ENCODE peak calls at places on chromosomes 12 and 14, in ten cellular contexts. M, D, I, Y, J, X, P, B, F and A are unnamed samples.

GRCh38 chr12:42235426-42235825 is 2.6 kb downstream of the YAF2 start:
- DNase-seq in M (no peak), D (no peak), I (no peak), Y (no peak), J (no peak), X (no peak), P (no peak), B (no peak), F (peak), A (no peak)

GRCh38 chr14:75268638-75269550 is 9.7 kb upstream of the FOS start:
- DNase-seq in M (no peak), D (no peak), I (peak), Y (no peak), J (no peak), X (no peak), P (no peak), B (no peak), F (no peak), A (no peak)

GRCh38 chr12:119068129-119068856 is 87.0 kb downstream of the SRRM4 start:
- DNase-seq in M (no peak), D (no peak), I (no peak), Y (no peak), J (no peak), X (no peak), P (no peak), B (no peak), F (no peak), A (no peak)

GRCh38 chr12:2356601-2357125 is 303.9 kb downstream of the CACNA1C start:
- DNase-seq in M (no peak), D (no peak), I (no peak), Y (no peak), J (no peak), X (no peak), P (no peak), B (no peak), F (no peak), A (no peak)

GRCh38 chr14:95301527-95302187 is 18.1 kb downstream of the CLMN start:
- DNase-seq in M (no peak), D (no peak), I (no peak), Y (no peak), J (no peak), X (no peak), P (no peak), B (no peak), F (no peak), A (no peak)

GRCh38 chr12:50117057-50117622 is 5.1 kb downstream of the COX14 start:
- DNase-seq in M (no peak), D (no peak), I (no peak), Y (no peak), J (no peak), X (peak), P (no peak), B (no peak), F (no peak), A (no peak)

GRCh38 chr14:74290415-74290814 is 12.3 kb downstream of the ABCD4 start:
- DNase-seq in M (no peak), D (peak), I (no peak), Y (no peak), J (no peak), X (no peak), P (peak), B (no peak), F (no peak), A (no peak)

GRCh38 chr12:6347367-6348338 is 5.8 kb upstream of the TNFRSF1A start:
- DNase-seq in M (no peak), D (peak), I (peak), Y (no peak), J (no peak), X (peak), P (peak), B (peak), F (peak), A (no peak)

GRCh38 chr14:80602931-80603330 is 338.6 kb downstream of the CEP128 start:
- DNase-seq in M (no peak), D (no peak), I (no peak), Y (no peak), J (no peak), X (no peak), P (no peak), B (no peak), F (no peak), A (no peak)

GRCh38 chr14:103404032-103404918 is 19.1 kb downstream of the MARK3 start:
- DNase-seq in M (no peak), D (no peak), I (no peak), Y (no peak), J (no peak), X (no peak), P (peak), B (no peak), F (no peak), A (no peak)

GRCh38 chr14:95901014-95901413 is 24.4 kb downstream of the TUNAR start:
- DNase-seq in M (no peak), D (no peak), I (peak), Y (peak), J (no peak), X (no peak), P (no peak), B (no peak), F (no peak), A (no peak)

GRCh38 chr12:3720772-3721171 is 32.1 kb downstream of the CRACR2A start:
- DNase-seq in M (no peak), D (no peak), I (no peak), Y (no peak), J (no peak), X (no peak), P (no peak), B (no peak), F (no peak), A (no peak)

GRCh38 chr14:71374989-71375388 is 467.7 kb downstream of the PCNX1 start:
- DNase-seq in M (no peak), D (no peak), I (no peak), Y (no peak), J (no peak), X (no peak), P (no peak), B (no peak), F (no peak), A (no peak)

GRCh38 chr14:71372411-71372838 is 465.2 kb downstream of the PCNX1 start:
- DNase-seq in M (no peak), D (peak), I (no peak), Y (peak), J (no peak), X (no peak), P (peak), B (no peak), F (no peak), A (no peak)

GRCh38 chr14:71373773-71374172 is 466.5 kb downstream of the PCNX1 start:
- DNase-seq in M (no peak), D (no peak), I (no peak), Y (no peak), J (no peak), X (no peak), P (no peak), B (no peak), F (no peak), A (no peak)

GRCh38 chr14:71380271-71380670 is 473.0 kb downstream of the PCNX1 start:
- DNase-seq in M (no peak), D (peak), I (no peak), Y (peak), J (no peak), X (no peak), P (peak), B (no peak), F (no peak), A (no peak)

DNA sequence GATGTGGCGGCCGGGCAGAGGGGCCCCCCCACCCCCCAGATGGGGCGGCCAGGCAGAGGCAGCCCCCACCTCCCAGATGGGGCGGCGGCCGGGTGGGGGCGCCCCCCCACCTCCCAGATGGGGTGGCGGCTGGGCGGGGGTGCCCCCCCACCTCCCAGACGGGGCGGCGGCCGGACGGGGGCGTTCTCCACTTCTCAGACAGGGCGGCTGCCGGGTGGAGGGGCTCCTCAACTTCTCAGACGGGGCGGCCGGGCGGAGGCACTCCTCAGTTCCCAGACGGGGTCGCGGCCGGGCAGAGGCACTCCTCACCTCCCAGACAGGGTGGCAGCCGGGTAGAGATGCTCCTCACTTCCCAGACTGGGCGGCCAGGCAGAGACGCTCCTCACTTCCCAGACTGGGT is 469.8 kb downstream of the PCNX1 start:
- DNase-seq in M (no peak), D (no peak), I (no peak), Y (no peak), J (no peak), X (no peak), P (no peak), B (no peak), F (no peak), A (no peak)
- TF ChIP-seq CTCF in M (no peak), D (no peak), I (no peak), Y (no peak), J (no peak), X (no peak), P (no peak), B (no peak), F (no peak), A (no peak)

GRCh38 chr14:65237023-65237814 is 134.9 kb upstream of the MAX start:
- DNase-seq in M (no peak), D (peak), I (no peak), Y (peak), J (no peak), X (no peak), P (peak), B (no peak), F (no peak), A (no peak)

GRCh38 chr14:65239897-65240296 is 137.6 kb upstream of the MAX start:
- DNase-seq in M (no peak), D (no peak), I (no peak), Y (no peak), J (no peak), X (no peak), P (no peak), B (no peak), F (no peak), A (no peak)

GRCh38 chr14:65238456-65238855 is 136.1 kb upstream of the MAX start:
- DNase-seq in M (no peak), D (peak), I (no peak), Y (peak), J (peak), X (no peak), P (peak), B (no peak), F (peak), A (no peak)

GRCh38 chr14:65239143-65239672 is 136.9 kb upstream of the MAX start:
- DNase-seq in M (no peak), D (peak), I (no peak), Y (peak), J (no peak), X (no peak), P (peak), B (peak), F (no peak), A (no peak)

DNA sequence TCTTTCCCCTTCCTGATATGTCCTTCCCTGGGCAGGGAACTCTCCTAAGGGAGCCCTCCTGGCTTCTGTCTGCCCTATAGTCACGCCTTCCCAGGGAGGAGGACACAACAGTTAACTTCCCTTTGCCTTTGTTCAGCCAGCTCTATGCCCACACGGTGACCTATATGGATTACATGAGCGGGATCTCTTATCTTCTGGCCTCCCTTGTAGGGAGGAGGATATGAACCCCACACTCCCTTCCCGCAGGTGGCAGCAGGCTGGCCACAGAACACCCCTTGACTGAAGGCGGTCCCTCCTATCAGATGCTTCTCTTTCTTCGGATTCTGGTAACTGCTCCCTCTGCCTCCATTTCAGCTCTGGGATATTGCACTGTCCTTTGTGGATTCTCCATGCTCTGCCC is 135.6 kb upstream of the MAX start:
- DNase-seq in M (no peak), D (no peak), I (no peak), Y (no peak), J (no peak), X (no peak), P (no peak), B (no peak), F (no peak), A (no peak)
- TF ChIP-seq CTCF in M (no peak), D (no peak), I (no peak), Y (no peak), J (no peak), X (no peak), P (no peak), B (no peak), F (no peak), A (no peak)

GRCh38 chr12:55142896-55143870 is 17.0 kb downstream of the OR9K2 start:
- DNase-seq in M (peak), D (peak), I (no peak), Y (peak), J (peak), X (no peak), P (peak), B (no peak), F (no peak), A (peak)
- TF ChIP-seq CTCF in M (peak), D (peak), I (no peak), Y (peak), J (peak), X (no peak), P (peak), B (peak), F (no peak), A (peak)

DNA sequence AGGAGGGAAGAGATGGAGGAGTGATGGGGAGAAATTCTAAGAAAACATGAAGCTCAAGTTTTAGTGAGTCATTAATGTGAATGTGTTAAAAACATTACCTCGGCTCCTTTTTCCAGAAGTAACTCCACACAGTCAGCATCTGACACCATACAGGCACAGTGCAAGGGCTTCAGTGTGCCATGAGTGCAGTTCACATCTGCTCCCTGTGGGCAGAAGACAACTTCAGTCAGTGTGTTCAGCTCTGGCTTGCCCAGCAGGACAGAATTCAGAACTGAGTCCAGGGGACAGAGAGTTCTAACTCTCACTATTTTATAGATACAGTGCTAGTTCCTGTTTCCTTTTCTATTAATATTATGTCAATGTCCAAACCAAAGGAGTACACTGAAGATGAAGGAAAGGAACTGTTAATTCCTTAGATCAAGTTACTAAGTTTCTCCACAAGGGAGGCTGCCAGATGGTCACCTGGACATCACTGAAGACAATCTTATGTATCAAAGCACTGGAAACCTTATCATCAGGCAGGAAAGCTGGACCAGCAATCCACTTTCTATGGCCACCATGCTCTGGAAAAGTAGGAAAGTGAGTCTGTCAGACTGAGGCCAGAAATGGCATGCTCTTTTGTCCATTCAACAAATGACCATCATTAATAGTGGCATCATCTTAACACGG is 6.1 kb downstream of the ASB8 start:
- DNase-seq in M (no peak), D (no peak), I (no peak), Y (no peak), J (no peak), X (no peak), P (no peak), B (no peak), F (no peak), A (no peak)
- TF ChIP-seq CTCF in M (no peak), D (no peak), I (no peak), Y (no peak), J (no peak), X (no peak), P (no peak), B (peak), F (no peak), A (no peak)

GRCh38 chr12:47397664-47398281 is 308.1 kb downstream of the RPAP3 start:
- DNase-seq in M (no peak), D (peak), I (no peak), Y (peak), J (no peak), X (no peak), P (peak), B (no peak), F (no peak), A (no peak)
- TF ChIP-seq CTCF in M (no peak), D (peak), I (no peak), Y (peak), J (peak), X (peak), P (peak), B (peak), F (no peak), A (no peak)

GRCh38 chr14:79369359-79370332 is 841.7 kb downstream of the DIO2 start:
- DNase-seq in M (no peak), D (peak), I (no peak), Y (peak), J (peak), X (peak), P (peak), B (no peak), F (no peak), A (no peak)
- TF ChIP-seq CTCF in M (no peak), D (no peak), I (no peak), Y (peak), J (no peak), X (no peak), P (no peak), B (no peak), F (no peak), A (no peak)

DNA sequence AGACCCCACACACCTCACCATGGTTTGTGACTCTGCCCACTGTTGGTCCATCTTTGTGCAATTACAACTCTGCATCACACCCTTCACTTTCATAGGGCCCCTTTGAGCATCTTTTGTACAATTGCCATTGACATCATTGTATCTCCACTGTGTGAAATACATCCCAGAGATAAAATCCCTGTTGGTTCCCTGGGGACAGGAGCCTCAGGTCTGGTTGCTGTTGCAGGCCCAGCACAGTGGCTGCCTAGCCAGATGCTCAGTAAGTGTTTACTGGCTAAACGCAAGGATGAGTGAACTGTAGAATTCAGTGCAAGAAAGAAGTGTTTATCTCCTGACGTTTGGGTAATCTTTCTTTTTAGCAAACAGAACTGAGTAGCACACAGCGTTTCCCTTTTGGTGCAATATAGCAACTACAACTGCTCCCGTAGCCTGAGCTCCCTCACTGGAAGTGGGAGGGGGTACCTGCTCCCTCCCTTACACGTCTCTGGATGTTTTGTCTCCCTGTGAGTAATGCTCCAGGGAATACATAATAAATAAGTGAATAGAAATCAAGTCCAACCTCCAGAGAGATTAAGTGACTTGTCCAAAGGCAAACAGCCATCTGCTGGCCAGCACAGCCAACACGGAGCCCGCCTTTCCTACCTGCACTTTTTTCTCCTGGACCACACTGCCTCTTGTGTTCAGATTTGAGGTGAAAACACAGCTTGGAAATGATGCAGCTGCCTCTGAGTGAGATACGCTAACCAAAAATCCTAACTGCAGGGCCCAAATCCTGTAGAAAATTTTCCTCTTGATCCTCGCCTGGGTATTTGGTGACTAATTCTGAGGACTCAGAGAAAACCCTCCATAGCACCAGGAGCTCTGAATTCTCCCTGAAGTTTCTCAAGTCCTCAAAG is 27.4 kb downstream of the GALNT16 start:
- DNase-seq in M (no peak), D (no peak), I (no peak), Y (no peak), J (no peak), X (no peak), P (peak), B (no peak), F (peak), A (no peak)
- TF ChIP-seq CTCF in M (no peak), D (peak), I (no peak), Y (no peak), J (no peak), X (no peak), P (no peak), B (no peak), F (no peak), A (peak)

GRCh38 chr12:62466018-62466595 is 519 bp upstream of the MON2 start:
- DNase-seq in M (peak), D (peak), I (no peak), Y (peak), J (no peak), X (peak), P (peak), B (peak), F (peak), A (no peak)

GRCh38 chr12:62468394-62468793 is 1.8 kb downstream of the MON2 start:
- DNase-seq in M (no peak), D (no peak), I (no peak), Y (no peak), J (no peak), X (no peak), P (no peak), B (no peak), F (no peak), A (no peak)

GRCh38 chr12:62468935-62469334 is 2.3 kb downstream of the MON2 start:
- DNase-seq in M (no peak), D (no peak), I (no peak), Y (no peak), J (no peak), X (no peak), P (no peak), B (no peak), F (no peak), A (no peak)

GRCh38 chr12:62469704-62470103 is 3.1 kb downstream of the MON2 start:
- DNase-seq in M (no peak), D (no peak), I (no peak), Y (no peak), J (no peak), X (no peak), P (no peak), B (no peak), F (no peak), A (no peak)

DNA sequence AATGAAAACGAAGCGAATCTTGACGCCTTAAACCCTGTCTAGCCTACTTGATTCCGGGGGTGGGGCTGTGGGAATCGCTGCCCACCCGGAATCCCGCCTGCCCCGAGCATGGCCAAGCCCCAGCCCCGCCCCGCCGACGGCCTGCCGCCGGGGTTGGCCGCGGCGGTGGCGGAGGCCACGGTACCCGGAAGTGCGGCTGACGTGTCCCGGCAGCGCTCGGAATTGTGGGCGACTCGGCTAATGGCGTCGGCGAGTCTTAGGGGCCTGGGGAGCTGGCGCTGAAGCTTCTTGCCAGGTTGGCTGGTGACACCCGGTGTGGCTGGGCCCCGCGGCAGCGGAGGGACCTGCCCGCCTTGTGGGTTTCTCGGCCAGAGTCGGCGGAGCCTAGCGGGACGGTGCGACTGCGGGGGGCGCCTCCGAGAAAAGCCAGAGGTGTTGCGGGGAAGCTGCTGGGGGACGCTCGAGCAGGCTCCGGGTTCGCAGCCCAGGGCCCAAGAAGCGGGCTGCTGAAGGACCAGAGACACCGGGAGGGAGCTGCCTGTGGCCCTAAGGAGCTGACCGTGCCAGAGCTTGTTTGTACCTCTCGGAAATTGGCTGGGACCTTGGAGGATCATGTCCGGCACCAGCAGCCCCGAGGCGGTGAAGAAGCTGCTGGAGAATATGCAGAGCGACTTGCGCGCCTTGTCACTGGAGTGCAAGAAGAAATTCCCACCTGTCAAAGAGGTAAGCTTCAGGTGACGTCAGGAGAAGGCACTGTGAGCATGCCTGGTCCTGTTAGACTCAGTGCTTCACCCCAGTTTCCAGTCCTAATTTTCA is at the start of gene MON2:
- DNase-seq in M (peak), D (peak), I (peak), Y (peak), J (no peak), X (peak), P (peak), B (peak), F (peak), A (peak)
- TF ChIP-seq CTCF in M (no peak), D (no peak), I (no peak), Y (no peak), J (no peak), X (no peak), P (no peak), B (no peak), F (no peak), A (no peak)